ENCODE peak calls at places on chromosomes 13 and 19, in nine cellular contexts. One of them, this sample, is unnamed.

GRCh38 chr19:21604941-21605548 is 99.6 kb downstream of the ZNF429 start:
- DNase-seq in tibial nerve: no peak
- DNase-seq in HCT116: no peak
- DNase-seq in heart left ventricle: peak; percentile 41
- DNase-seq in adrenal gland: peak; percentile 72
- DNase-seq in A549: no peak
- DNase-seq in H1: no peak
- DNase-seq in IMR-90: no peak
- DNase-seq in uterus: no peak
- DNase-seq in this sample: no peak

GRCh38 chr19:1672038-1672768 is 19.8 kb upstream of the TCF3 start:
- DNase-seq in tibial nerve: no peak
- DNase-seq in HCT116: no peak
- DNase-seq in heart left ventricle: no peak
- DNase-seq in adrenal gland: no peak
- DNase-seq in A549: no peak
- DNase-seq in H1: no peak
- DNase-seq in IMR-90: peak; percentile 30
- DNase-seq in uterus: peak; percentile 34
- DNase-seq in this sample: no peak

GRCh38 chr19:46536391-46536790 is 40.7 kb upstream of the PNMA8B start:
- DNase-seq in tibial nerve: no peak
- DNase-seq in HCT116: no peak
- DNase-seq in heart left ventricle: no peak
- DNase-seq in adrenal gland: no peak
- DNase-seq in A549: no peak
- DNase-seq in H1: no peak
- DNase-seq in IMR-90: no peak
- DNase-seq in uterus: no peak
- DNase-seq in this sample: peak; percentile 72

GRCh38 chr19:56272448-56272847 is at the start of gene EDDM13:
- DNase-seq in tibial nerve: no peak
- DNase-seq in HCT116: no peak
- DNase-seq in heart left ventricle: no peak
- DNase-seq in adrenal gland: no peak
- DNase-seq in A549: no peak
- DNase-seq in H1: no peak
- DNase-seq in IMR-90: no peak
- DNase-seq in uterus: no peak
- DNase-seq in this sample: no peak

GRCh38 chr13:27293051-27293691 is 22.5 kb downstream of the RASL11A start:
- DNase-seq in tibial nerve: no peak
- DNase-seq in HCT116: no peak
- DNase-seq in heart left ventricle: no peak
- DNase-seq in adrenal gland: no peak
- DNase-seq in A549: no peak
- DNase-seq in H1: no peak
- DNase-seq in IMR-90: no peak
- DNase-seq in uterus: no peak
- DNase-seq in this sample: peak; percentile 28

GRCh38 chr13:109610517-109610916 is 175.9 kb downstream of the IRS2 start:
- DNase-seq in tibial nerve: no peak
- DNase-seq in HCT116: peak; percentile 3
- DNase-seq in heart left ventricle: peak; percentile 31
- DNase-seq in adrenal gland: peak; percentile 16
- DNase-seq in A549: peak; percentile 31
- DNase-seq in H1: peak; percentile 9
- DNase-seq in IMR-90: no peak
- DNase-seq in uterus: no peak
- DNase-seq in this sample: no peak

GRCh38 chr19:729564-730381 is 21.0 kb downstream of the PALM start:
- DNase-seq in tibial nerve: no peak
- DNase-seq in HCT116: no peak
- DNase-seq in heart left ventricle: no peak
- DNase-seq in adrenal gland: no peak
- DNase-seq in A549: no peak
- DNase-seq in H1: no peak
- DNase-seq in IMR-90: no peak
- DNase-seq in uterus: no peak
- DNase-seq in this sample: no peak

GRCh38 chr13:99034333-99035085 is 56.6 kb upstream of the DOCK9 start:
- DNase-seq in tibial nerve: no peak
- DNase-seq in HCT116: no peak
- DNase-seq in heart left ventricle: no peak
- DNase-seq in adrenal gland: no peak
- DNase-seq in A549: no peak
- DNase-seq in H1: no peak
- DNase-seq in IMR-90: no peak
- DNase-seq in uterus: no peak
- DNase-seq in this sample: no peak

GRCh38 chr19:30631035-30631375 is 258.8 kb downstream of the ZNF536 start:
- DNase-seq in tibial nerve: no peak
- DNase-seq in HCT116: no peak
- DNase-seq in heart left ventricle: no peak
- DNase-seq in adrenal gland: no peak
- DNase-seq in A549: no peak
- DNase-seq in H1: no peak
- DNase-seq in IMR-90: no peak
- DNase-seq in uterus: no peak
- DNase-seq in this sample: no peak

GRCh38 chr19:377801-378581 is 31.0 kb downstream of the C2CD4C start:
- DNase-seq in tibial nerve: no peak
- DNase-seq in HCT116: no peak
- DNase-seq in heart left ventricle: no peak
- DNase-seq in adrenal gland: no peak
- DNase-seq in A549: peak; percentile 44
- DNase-seq in H1: no peak
- DNase-seq in IMR-90: no peak
- DNase-seq in uterus: no peak
- DNase-seq in this sample: peak; percentile 77

GRCh38 chr13:92354583-92354982 is 872.0 kb upstream of the GPC6 start:
- DNase-seq in tibial nerve: no peak
- DNase-seq in HCT116: no peak
- DNase-seq in heart left ventricle: no peak
- DNase-seq in adrenal gland: no peak
- DNase-seq in A549: no peak
- DNase-seq in H1: no peak
- DNase-seq in IMR-90: no peak
- DNase-seq in uterus: no peak
- DNase-seq in this sample: no peak

GRCh38 chr13:102141625-102142472 is 260.0 kb downstream of the FGF14 start:
- DNase-seq in tibial nerve: no peak
- DNase-seq in HCT116: no peak
- DNase-seq in heart left ventricle: no peak
- DNase-seq in adrenal gland: no peak
- DNase-seq in A549: peak; percentile 4
- DNase-seq in H1: no peak
- DNase-seq in IMR-90: peak; percentile 35
- DNase-seq in uterus: no peak
- DNase-seq in this sample: no peak

GRCh38 chr19:5166262-5166661 is 174.3 kb downstream of the PTPRS start:
- DNase-seq in tibial nerve: no peak
- DNase-seq in HCT116: no peak
- DNase-seq in heart left ventricle: no peak
- DNase-seq in adrenal gland: no peak
- DNase-seq in A549: peak; percentile 73
- DNase-seq in H1: no peak
- DNase-seq in IMR-90: peak; percentile 75
- DNase-seq in uterus: no peak
- DNase-seq in this sample: no peak

GRCh38 chr13:114105351-114106225 is 26.8 kb downstream of the RASA3 start:
- DNase-seq in tibial nerve: peak; percentile 12
- DNase-seq in HCT116: no peak
- DNase-seq in heart left ventricle: no peak
- DNase-seq in adrenal gland: no peak
- DNase-seq in A549: no peak
- DNase-seq in H1: no peak
- DNase-seq in IMR-90: no peak
- DNase-seq in uterus: peak; percentile 15
- DNase-seq in this sample: peak; percentile 77

GRCh38 chr13:90055121-90055520 is 1292.4 kb upstream of the MIR17HG start:
- DNase-seq in tibial nerve: no peak
- DNase-seq in HCT116: peak; percentile 0
- DNase-seq in heart left ventricle: no peak
- DNase-seq in adrenal gland: no peak
- DNase-seq in A549: no peak
- DNase-seq in H1: no peak
- DNase-seq in IMR-90: no peak
- DNase-seq in uterus: no peak
- DNase-seq in this sample: no peak

GRCh38 chr13:74290324-74290773 is 156.1 kb upstream of the KLF12 start:
- DNase-seq in tibial nerve: no peak
- DNase-seq in HCT116: peak; percentile 73
- DNase-seq in heart left ventricle: peak; percentile 40
- DNase-seq in adrenal gland: peak; percentile 48
- DNase-seq in A549: peak; percentile 54
- DNase-seq in H1: no peak
- DNase-seq in IMR-90: peak; percentile 79
- DNase-seq in uterus: peak; percentile 16
- DNase-seq in this sample: peak; percentile 21
- H3K4me3 ChIP-seq in tibial nerve: no peak overlapping the region
- H3K4me3 ChIP-seq in HCT116: no peak overlapping the region
- H3K4me3 ChIP-seq in heart left ventricle: peak overlapping the region; percentile 46
- H3K4me3 ChIP-seq in adrenal gland: no peak overlapping the region
- H3K4me3 ChIP-seq in A549: no peak overlapping the region
- H3K4me3 ChIP-seq in H1: peak overlapping the region; percentile 33
- H3K4me3 ChIP-seq in IMR-90: no peak overlapping the region
- H3K4me3 ChIP-seq in uterus: no peak overlapping the region
- H3K4me3 ChIP-seq in this sample: no peak overlapping the region

GRCh38 chr13:80039000-80039399 is 301.9 kb downstream of the SPRY2 start:
- DNase-seq in tibial nerve: no peak
- DNase-seq in HCT116: no peak
- DNase-seq in heart left ventricle: no peak
- DNase-seq in adrenal gland: no peak
- DNase-seq in A549: no peak
- DNase-seq in H1: no peak
- DNase-seq in IMR-90: no peak
- DNase-seq in uterus: no peak
- DNase-seq in this sample: no peak

GRCh38 chr13:80038371-80038770 is 302.6 kb downstream of the SPRY2 start:
- DNase-seq in tibial nerve: no peak
- DNase-seq in HCT116: no peak
- DNase-seq in heart left ventricle: no peak
- DNase-seq in adrenal gland: no peak
- DNase-seq in A549: no peak
- DNase-seq in H1: no peak
- DNase-seq in IMR-90: no peak
- DNase-seq in uterus: no peak
- DNase-seq in this sample: no peak

GRCh38 chr13:80037505-80037888 is 303.4 kb downstream of the SPRY2 start:
- DNase-seq in tibial nerve: no peak
- DNase-seq in HCT116: no peak
- DNase-seq in heart left ventricle: no peak
- DNase-seq in adrenal gland: no peak
- DNase-seq in A549: peak; percentile 33
- DNase-seq in H1: no peak
- DNase-seq in IMR-90: peak; percentile 95
- DNase-seq in uterus: no peak
- DNase-seq in this sample: no peak

GRCh38 chr13:80040977-80041310 is 300.0 kb downstream of the SPRY2 start:
- DNase-seq in tibial nerve: no peak
- DNase-seq in HCT116: no peak
- DNase-seq in heart left ventricle: no peak
- DNase-seq in adrenal gland: no peak
- DNase-seq in A549: no peak
- DNase-seq in H1: no peak
- DNase-seq in IMR-90: no peak
- DNase-seq in uterus: no peak
- DNase-seq in this sample: no peak

DNA sequence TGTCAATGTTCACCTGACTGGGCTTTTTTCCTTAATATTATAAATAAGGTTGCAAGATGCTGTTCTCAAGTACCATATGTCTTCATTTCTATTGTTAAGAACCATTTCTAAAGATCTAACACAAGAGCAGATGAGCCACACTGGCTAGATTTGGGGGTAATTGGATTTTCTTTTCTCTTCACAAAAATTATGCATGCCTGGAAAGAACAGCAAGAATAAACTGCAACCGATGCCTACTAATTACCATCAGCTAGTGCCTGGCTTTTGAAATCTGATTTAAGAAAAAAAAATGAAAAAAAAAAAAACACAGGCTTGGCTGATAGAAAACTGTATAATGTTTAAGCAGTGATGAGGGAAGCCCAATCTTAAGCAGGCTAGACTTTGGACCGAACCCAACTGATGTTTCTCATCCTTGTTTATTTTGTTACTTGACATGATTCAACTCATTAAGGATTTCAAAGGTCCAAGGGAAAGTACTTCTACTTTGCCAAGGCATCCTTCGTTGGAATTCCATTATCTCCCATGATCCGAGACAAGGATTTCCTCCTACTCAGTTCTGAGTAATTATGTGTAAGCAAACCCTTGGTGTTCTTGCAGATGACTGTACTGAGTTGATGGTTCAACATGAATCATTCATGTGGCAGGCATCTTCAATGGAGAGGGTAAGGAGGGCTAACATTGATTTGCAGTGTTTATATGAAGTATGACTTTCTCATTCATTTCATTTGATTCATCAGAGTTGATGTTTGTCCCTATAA is 300.5 kb downstream of the SPRY2 start:
- DNase-seq in tibial nerve: no peak
- DNase-seq in HCT116: peak; percentile 68
- DNase-seq in heart left ventricle: no peak
- DNase-seq in adrenal gland: peak; percentile 17
- DNase-seq in A549: peak; percentile 92
- DNase-seq in H1: no peak
- DNase-seq in IMR-90: peak; percentile 100
- DNase-seq in uterus: no peak
- DNase-seq in this sample: no peak
- TF ChIP-seq POLR2A in tibial nerve: no peak
- TF ChIP-seq POLR2A in HCT116: no peak
- TF ChIP-seq POLR2A in heart left ventricle: no peak
- TF ChIP-seq POLR2A in adrenal gland: no peak
- TF ChIP-seq POLR2A in A549: no peak
- TF ChIP-seq POLR2A in H1: no peak
- TF ChIP-seq POLR2A in IMR-90: no peak
- TF ChIP-seq POLR2A in uterus: no peak
- TF ChIP-seq POLR2A in this sample: no peak

GRCh38 chr13:43894438-43894837 is 14.7 kb downstream of the LACC1 start:
- DNase-seq in tibial nerve: no peak
- DNase-seq in HCT116: no peak
- DNase-seq in heart left ventricle: no peak
- DNase-seq in adrenal gland: no peak
- DNase-seq in A549: no peak
- DNase-seq in H1: no peak
- DNase-seq in IMR-90: no peak
- DNase-seq in uterus: no peak
- DNase-seq in this sample: no peak
- TF ChIP-seq CTCF in tibial nerve: no peak
- TF ChIP-seq CTCF in HCT116: peak; percentile 25
- TF ChIP-seq CTCF in heart left ventricle: peak; percentile 14
- TF ChIP-seq CTCF in adrenal gland: no peak
- TF ChIP-seq CTCF in A549: peak; percentile 20
- TF ChIP-seq CTCF in H1: no peak
- TF ChIP-seq CTCF in IMR-90: peak; percentile 30
- TF ChIP-seq CTCF in uterus: no peak
- TF ChIP-seq CTCF in this sample: no peak

DNA sequence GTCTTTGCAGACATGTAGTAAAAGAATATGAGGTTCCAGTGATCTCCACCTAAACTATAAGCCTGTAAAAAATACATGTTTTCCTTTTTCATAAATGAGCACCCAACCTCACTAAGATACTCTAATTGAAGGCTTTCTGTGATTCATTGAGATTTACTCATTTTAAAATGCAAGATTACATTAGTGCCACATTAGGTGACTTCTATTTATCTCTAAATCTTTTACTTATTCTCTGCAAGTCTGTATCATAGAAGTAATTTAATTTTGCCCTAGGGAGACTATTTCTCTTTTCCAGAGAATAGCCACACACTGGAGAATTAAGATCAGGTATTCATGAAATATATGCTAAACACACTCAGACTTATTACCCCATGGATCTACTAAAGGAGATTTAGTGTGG is 290.3 kb upstream of the ATXN8OS start:
- DNase-seq in tibial nerve: no peak
- DNase-seq in HCT116: no peak
- DNase-seq in heart left ventricle: no peak
- DNase-seq in adrenal gland: no peak
- DNase-seq in A549: no peak
- DNase-seq in H1: no peak
- DNase-seq in IMR-90: no peak
- DNase-seq in uterus: no peak
- DNase-seq in this sample: no peak
- H3K4me3 ChIP-seq in tibial nerve: no peak overlapping the region
- H3K4me3 ChIP-seq in HCT116: no peak overlapping the region
- H3K4me3 ChIP-seq in heart left ventricle: no peak overlapping the region
- H3K4me3 ChIP-seq in adrenal gland: no peak overlapping the region
- H3K4me3 ChIP-seq in A549: no peak overlapping the region
- H3K4me3 ChIP-seq in H1: no peak overlapping the region
- H3K4me3 ChIP-seq in IMR-90: no peak overlapping the region
- H3K4me3 ChIP-seq in uterus: no peak overlapping the region
- H3K4me3 ChIP-seq in this sample: no peak overlapping the region

This sample was measured in lower leg skin.